ENCODE peak calls at places on chromosomes 7 and 10, in five cellular contexts. One of them, this sample, is unnamed.

GRCh38 chr10:3950676-3951275 is 165.8 kb upstream of the KLF6 start:
- DNase-seq in Calu3: no peak
- DNase-seq in G401: no peak
- DNase-seq in T follicular helper cell: no peak
- DNase-seq in A172: no peak
- DNase-seq in this sample: no peak

GRCh38 chr7:75881436-75882095 is 2.7 kb downstream of the RHBDD2 start:
- DNase-seq in T follicular helper cell: no peak
- DNase-seq in G401: no peak
- DNase-seq in Calu3: no peak
- DNase-seq in A172: no peak
- DNase-seq in this sample: no peak

GRCh38 chr10:1464866-1465265 is 272.5 kb downstream of the ADARB2 start:
- DNase-seq in Calu3: no peak
- DNase-seq in T follicular helper cell: no peak
- DNase-seq in A172: no peak
- DNase-seq in G401: no peak
- DNase-seq in this sample: no peak

GRCh38 chr10:76282122-76283030 is 851.0 kb downstream of the LRMDA start:
- DNase-seq in Calu3: no peak
- DNase-seq in G401: no peak
- DNase-seq in A172: peak; percentile 72
- DNase-seq in T follicular helper cell: no peak
- DNase-seq in this sample: no peak

GRCh38 chr10:15262036-15262713 is 93.7 kb upstream of the NMT2 start:
- DNase-seq in Calu3: peak; percentile 35
- DNase-seq in G401: peak; percentile 60
- DNase-seq in T follicular helper cell: no peak
- DNase-seq in A172: no peak
- DNase-seq in this sample: no peak

GRCh38 chr10:22340362-22341189 is 4.7 kb upstream of the SPAG6 start:
- DNase-seq in A172: peak; percentile 75
- DNase-seq in G401: peak; percentile 48
- DNase-seq in Calu3: peak; percentile 61
- DNase-seq in T follicular helper cell: peak; percentile 24
- DNase-seq in this sample: no peak

GRCh38 chr7:4134631-4135030 is 547.5 kb upstream of the FOXK1 start:
- DNase-seq in G401: no peak
- DNase-seq in Calu3: no peak
- DNase-seq in A172: no peak
- DNase-seq in T follicular helper cell: no peak
- DNase-seq in this sample: no peak

GRCh38 chr10:43077421-43078171 is 727 bp downstream of the RET start:
- DNase-seq in G401: no peak
- DNase-seq in A172: no peak
- DNase-seq in T follicular helper cell: no peak
- DNase-seq in Calu3: no peak
- DNase-seq in this sample: no peak

This sample was measured in glomerular endothelial cell.